ENCODE peak calls at places on chromosomes 13 and 19, in seven cellular contexts. P is stomach, L is fibroblast of mammary gland, B is fibroblast of lung, M is HepG2, C is colonic mucosa, H is RWPE2. O is an unnamed sample.

GRCh38 chr13:91346848-91347211 is 657 bp upstream of the MIR17HG start:
- DNase-seq in P (no peak), L (no peak), B (no peak), M (no peak), C (peak), H (no peak), O (peak)

GRCh38 chr13:102799544-102800144 is 725 bp downstream of the BIVM start:
- DNase-seq in P (peak), L (peak), B (peak), M (no peak), C (no peak), H (peak), O (peak)

GRCh38 chr19:29539131-29539530 is 13.3 kb downstream of the VSTM2B start:
- DNase-seq in P (no peak), L (no peak), B (no peak), M (no peak), C (no peak), H (no peak), O (no peak)

GRCh38 chr13:34816543-34816942 is 125.5 kb upstream of the NBEA start:
- DNase-seq in P (no peak), L (no peak), B (peak), M (no peak), C (no peak), H (no peak), O (peak)

GRCh38 chr13:103282571-103283450 is 216.6 kb upstream of the SLC10A2 start:
- DNase-seq in P (no peak), L (peak), B (peak), M (no peak), C (no peak), H (peak), O (peak)

GRCh38 chr19:43765109-43765876 is 10.5 kb upstream of the SMG9 start:
- DNase-seq in P (peak), L (peak), B (peak), M (peak), C (peak), H (peak), O (peak)

GRCh38 chr19:54373781-54374266 is 9.1 kb upstream of the LAIR1 start:
- DNase-seq in P (no peak), L (no peak), B (no peak), M (no peak), C (no peak), H (no peak), O (no peak)

GRCh38 chr13:51292000-51292550 is 47.4 kb upstream of the SERPINE3 start:
- DNase-seq in P (no peak), L (peak), B (peak), M (no peak), C (no peak), H (no peak), O (peak)

GRCh38 chr19:7874080-7874856 is at the start of gene PRR36:
- DNase-seq in P (peak), L (no peak), B (no peak), M (peak), C (no peak), H (peak), O (peak)

GRCh38 chr19:57583521-57584416 is at the start of gene ZIK1:
- DNase-seq in P (peak), L (peak), B (peak), M (peak), C (peak), H (peak), O (peak)

GRCh38 chr13:103517066-103517767 is 451.0 kb upstream of the SLC10A2 start:
- DNase-seq in P (no peak), L (no peak), B (peak), M (no peak), C (no peak), H (no peak), O (no peak)

GRCh38 chr13:46687810-46688209 is 109.2 kb downstream of the ESD start:
- DNase-seq in P (no peak), L (peak), B (peak), M (peak), C (no peak), H (no peak), O (peak)

GRCh38 chr13:99855516-99855915 is 116.1 kb downstream of the ZIC5 start:
- DNase-seq in P (no peak), L (no peak), B (no peak), M (no peak), C (no peak), H (no peak), O (no peak)

GRCh38 chr19:36973021-36973843 is 57.1 kb downstream of the ZNF568 start:
- DNase-seq in P (peak), L (peak), B (peak), M (no peak), C (peak), H (peak), O (peak)

GRCh38 chr19:3397266-3398022 is 31.1 kb downstream of the NFIC start:
- DNase-seq in P (peak), L (peak), B (peak), M (peak), C (peak), H (no peak), O (no peak)

GRCh38 chr19:13066231-13066630 is 36.4 kb downstream of the LYL1 start:
- DNase-seq in P (no peak), L (no peak), B (no peak), M (no peak), C (no peak), H (no peak), O (no peak)

GRCh38 chr19:11422163-11423068 is 3.3 kb upstream of the RGL3 start:
- DNase-seq in P (peak), L (peak), B (peak), M (no peak), C (peak), H (peak), O (peak)

GRCh38 chr19:53157601-53158000 is 1.3 kb downstream of the ZNF347 start:
- DNase-seq in P (no peak), L (peak), B (no peak), M (no peak), C (no peak), H (no peak), O (peak)

GRCh38 chr19:10551698-10552301 is 8.1 kb downstream of the ATG4D start:
- DNase-seq in P (peak), L (peak), B (peak), M (no peak), C (peak), H (no peak), O (peak)

GRCh38 chr13:21481359-21481758 is 22.3 kb upstream of the ZDHHC20 start:
- DNase-seq in P (no peak), L (no peak), B (no peak), M (no peak), C (no peak), H (no peak), O (no peak)

GRCh38 chr19:40662925-40663711 is 27.3 kb downstream of the NUMBL start:
- DNase-seq in P (peak), L (peak), B (peak), M (peak), C (peak), H (peak), O (peak)

GRCh38 chr19:41597600-41598041 is 21.7 kb downstream of the CEACAM21 start:
- DNase-seq in P (peak), L (peak), B (peak), M (peak), C (peak), H (no peak), O (peak)

GRCh38 chr13:43880451-43880850 is 747 bp downstream of the LACC1 start:
- DNase-seq in P (no peak), L (no peak), B (peak), M (no peak), C (no peak), H (no peak), O (no peak)

GRCh38 chr13:21048901-21049655 is 12.3 kb downstream of the LATS2 start:
- DNase-seq in P (no peak), L (no peak), B (no peak), M (no peak), C (peak), H (no peak), O (no peak)

GRCh38 chr13:20389696-20390525 is 135.7 kb downstream of the CRYL1 start:
- DNase-seq in P (no peak), L (no peak), B (no peak), M (no peak), C (no peak), H (no peak), O (peak)

GRCh38 chr13:113854238-113855011 is 9.5 kb downstream of the GAS6 start:
- DNase-seq in P (no peak), L (peak), B (peak), M (no peak), C (peak), H (peak), O (peak)

GRCh38 chr19:10655457-10656312 is 1.5 kb downstream of the ILF3 start:
- DNase-seq in P (no peak), L (peak), B (no peak), M (peak), C (peak), H (no peak), O (peak)

GRCh38 chr13:45768668-45769067 is 66.5 kb downstream of the CBY2 start:
- DNase-seq in P (no peak), L (no peak), B (no peak), M (no peak), C (no peak), H (no peak), O (no peak)

GRCh38 chr13:48156466-48156865 is 61.6 kb upstream of the MED4 start:
- DNase-seq in P (peak), L (no peak), B (no peak), M (no peak), C (peak), H (no peak), O (no peak)

GRCh38 chr13:26601669-26602068 is 44.2 kb downstream of the WASF3 start:
- DNase-seq in P (no peak), L (peak), B (peak), M (no peak), C (no peak), H (no peak), O (peak)

GRCh38 chr19:6402834-6403608 is 10.1 kb upstream of the GTF2F1 start:
- DNase-seq in P (no peak), L (peak), B (peak), M (peak), C (peak), H (no peak), O (peak)

GRCh38 chr19:43751466-43752220 is 3.1 kb downstream of the SMG9 start:
- DNase-seq in P (no peak), L (peak), B (no peak), M (no peak), C (no peak), H (no peak), O (no peak)

GRCh38 chr13:28429685-28430290 is 65.1 kb downstream of the FLT1 start:
- DNase-seq in P (no peak), L (no peak), B (no peak), M (no peak), C (no peak), H (no peak), O (peak)

GRCh38 chr13:57557979-57558529 is 73.5 kb upstream of the PCDH17 start:
- DNase-seq in P (no peak), L (no peak), B (peak), M (peak), C (no peak), H (no peak), O (peak)

GRCh38 chr13:74061939-74062595 is 72.1 kb downstream of the KLF12 start:
- DNase-seq in P (no peak), L (peak), B (peak), M (no peak), C (no peak), H (no peak), O (peak)

GRCh38 chr13:43652751-43653150 is 134.0 kb downstream of the ENOX1 start:
- DNase-seq in P (no peak), L (no peak), B (no peak), M (no peak), C (no peak), H (no peak), O (no peak)

GRCh38 chr19:50030225-50030624 is 4.4 kb downstream of the ZNF473 start:
- DNase-seq in P (no peak), L (no peak), B (no peak), M (no peak), C (no peak), H (no peak), O (no peak)

GRCh38 chr19:13629687-13630357 is 123.5 kb upstream of the CACNA1A start:
- DNase-seq in P (no peak), L (peak), B (peak), M (no peak), C (no peak), H (no peak), O (peak)

GRCh38 chr13:80840313-80840976 is 499.5 kb upstream of the SPRY2 start:
- DNase-seq in P (no peak), L (peak), B (peak), M (no peak), C (no peak), H (no peak), O (peak)

GRCh38 chr19:15971217-15971616 is 22.4 kb downstream of the OR10H4 start:
- DNase-seq in P (no peak), L (no peak), B (no peak), M (no peak), C (no peak), H (no peak), O (no peak)
- TF ChIP-seq CTCF in P (no peak), L (peak), B (no peak), M (peak), C (no peak), H (no peak), O (no peak)

DNA sequence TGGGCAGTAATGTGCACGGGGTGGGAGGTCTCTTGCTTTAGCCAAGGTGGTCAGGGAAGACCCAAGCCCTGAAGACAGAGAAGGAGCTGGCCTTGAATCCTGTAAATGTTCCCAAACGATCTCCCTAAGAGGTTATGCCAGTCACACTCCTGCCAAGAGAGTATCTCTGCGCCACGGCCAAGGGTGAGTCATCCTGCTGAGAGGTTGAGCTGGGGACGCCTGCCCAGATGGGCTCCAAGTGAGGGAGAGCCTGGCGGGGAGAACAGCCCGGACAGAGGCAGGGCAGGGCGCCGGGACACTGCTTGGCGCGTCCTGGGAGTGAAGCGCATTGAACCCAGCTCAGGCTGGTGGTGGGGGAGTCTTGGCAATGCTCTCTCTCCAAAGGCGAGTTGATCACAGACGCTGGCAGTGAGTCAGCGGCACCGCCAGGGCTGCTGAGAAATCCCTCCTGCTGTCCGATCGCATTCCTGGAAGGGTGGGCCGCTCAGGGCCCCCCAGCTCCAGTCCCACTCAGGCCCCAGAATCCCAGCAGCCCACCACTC is 16.4 kb downstream of the SULT2B1 start:
- DNase-seq in P (peak), L (peak), B (peak), M (peak), C (peak), H (peak), O (peak)
- H3K4me3 ChIP-seq in P (no peak), L (peak), B (no peak), M (no peak), C (no peak), H (no peak), O (peak)

DNA sequence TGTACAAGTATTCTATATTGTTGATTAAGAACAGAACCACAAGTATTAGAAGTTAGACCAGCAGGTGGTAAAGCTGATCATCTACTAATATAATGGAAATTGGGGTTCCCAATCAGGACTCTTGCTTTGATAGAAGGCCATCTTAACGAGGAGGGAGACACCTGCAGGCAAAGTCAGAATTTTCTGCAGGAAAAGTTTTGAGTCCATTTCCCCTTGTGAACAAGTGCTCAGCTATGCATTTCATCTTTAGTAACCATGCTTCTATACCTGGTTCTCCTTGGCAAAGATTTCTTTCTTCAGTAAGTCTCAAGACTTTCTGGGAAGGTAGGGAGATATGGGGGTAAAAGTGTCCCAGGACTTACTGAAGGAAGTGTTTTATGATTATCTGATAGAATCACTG is 36.1 kb upstream of the USPL1 start:
- DNase-seq in P (no peak), L (peak), B (peak), M (peak), C (peak), H (no peak), O (peak)
- TF ChIP-seq CTCF in P (no peak), L (peak), B (peak), M (peak), C (no peak), H (peak), O (peak)

GRCh38 chr13:41054919-41055619 is 6.2 kb upstream of the WBP4 start:
- DNase-seq in P (no peak), L (no peak), B (no peak), M (peak), C (no peak), H (no peak), O (no peak)

GRCh38 chr13:41052441-41052840 is 8.9 kb upstream of the WBP4 start:
- DNase-seq in P (no peak), L (no peak), B (no peak), M (no peak), C (no peak), H (no peak), O (no peak)

GRCh38 chr13:41054212-41054877 is 7.0 kb upstream of the WBP4 start:
- DNase-seq in P (no peak), L (peak), B (peak), M (peak), C (peak), H (no peak), O (peak)

GRCh38 chr13:41056194-41056593 is 5.1 kb upstream of the WBP4 start:
- DNase-seq in P (no peak), L (no peak), B (no peak), M (no peak), C (no peak), H (no peak), O (no peak)

GRCh38 chr13:41053384-41053826 is 7.9 kb upstream of the WBP4 start:
- DNase-seq in P (no peak), L (peak), B (peak), M (no peak), C (peak), H (no peak), O (peak)
- H3K4me3 ChIP-seq in P (no peak), L (no peak), B (no peak), M (no peak), C (no peak), H (no peak), O (no peak)

O was measured in choroid plexus epithelial cell.